ENCODE peak calls at places on chromosomes 7 and 10, in eight cellular contexts. A is lower lobe of right lung, O is caudate nucleus, F is A673, V is C1 segment of cervical spinal cord, L is NCI-H2081, E is EL, B is A549. M is an unnamed sample.

GRCh38 chr10:94098916-94099315 is 105.2 kb downstream of the PLCE1 start:
- DNase-seq in E (no peak), O (no peak), V (no peak), F (no peak), A (no peak), L (no peak), B (no peak), M (no peak)

GRCh38 chr10:105188737-105189463 is 547.8 kb downstream of the SORCS3 start:
- DNase-seq in V (no peak), B (peak; percentile 1), F (no peak), O (no peak), E (no peak), A (no peak), L (no peak), M (peak; percentile 31)

GRCh38 chr10:13189946-13190345 is 28.6 kb downstream of the MCM10 start:
- DNase-seq in B (no peak), O (no peak), E (no peak), A (no peak), F (no peak), V (no peak), L (no peak), M (no peak)

GRCh38 chr7:47873767-47874166 is 74.5 kb downstream of the PKD1L1 start:
- DNase-seq in B (peak; percentile 79), L (no peak), F (no peak), A (no peak), O (no peak), V (no peak), E (peak; percentile 66), M (peak; percentile 42)

GRCh38 chr10:124497196-124497990 is 35.8 kb downstream of the LHPP start:
- DNase-seq in A (no peak), F (no peak), B (no peak), L (no peak), O (no peak), E (no peak), V (no peak), M (no peak)

GRCh38 chr7:36742911-36743775 is 18.8 kb upstream of the AOAH start:
- DNase-seq in E (no peak), B (no peak), L (no peak), A (peak; percentile 64), F (peak; percentile 22), O (no peak), V (no peak), M (no peak)

GRCh38 chr7:123616244-123616643 is 14.6 kb downstream of the ASB15 start:
- DNase-seq in A (no peak), V (no peak), E (no peak), F (no peak), O (no peak), L (no peak), B (no peak), M (no peak)

GRCh38 chr10:104267721-104268690 is 978 bp upstream of the GSTO2 start:
- DNase-seq in B (no peak), F (no peak), L (no peak), A (no peak), V (no peak), E (no peak), O (no peak), M (no peak)

GRCh38 chr10:89294840-89295239 is 7.0 kb upstream of the IFIT2 start:
- DNase-seq in L (no peak), V (no peak), E (no peak), B (no peak), O (no peak), A (no peak), F (no peak), M (no peak)

GRCh38 chr10:132396495-132397035 is 435 bp upstream of the PWWP2B start:
- DNase-seq in O (no peak), A (peak; percentile 86), F (peak; percentile 73), B (peak; percentile 42), V (no peak), L (no peak), E (peak; percentile 44), M (peak; percentile 70)

GRCh38 chr10:28384557-28384956 is 81.7 kb upstream of the MPP7 start:
- DNase-seq in E (no peak), A (no peak), V (no peak), F (no peak), L (no peak), B (no peak), O (no peak), M (no peak)

GRCh38 chr10:100713049-100713858 is 32.1 kb upstream of the PAX2 start:
- DNase-seq in L (no peak), F (no peak), V (no peak), E (no peak), O (no peak), B (no peak), A (no peak), M (no peak)

GRCh38 chr10:125120046-125120710 is 40.2 kb downstream of the CTBP2 start:
- DNase-seq in L (no peak), F (no peak), B (peak; percentile 79), V (no peak), O (no peak), E (peak; percentile 76), A (no peak), M (no peak)

GRCh38 chr7:90599892-90600555 is 3.9 kb downstream of the CDK14 start:
- DNase-seq in E (no peak), L (no peak), B (no peak), V (no peak), A (no peak), O (no peak), F (peak; percentile 86), M (peak; percentile 31)

GRCh38 chr10:7085147-7085912 is 325.5 kb downstream of the SFMBT2 start:
- DNase-seq in V (no peak), A (no peak), B (no peak), L (no peak), F (no peak), E (no peak), O (no peak), M (no peak)

M was measured in NCI-H69.